ENCODE peak calls at places on chromosomes 12 and 14, in four cellular contexts. R is GM23338, Z is breast epithelium, B is sigmoid colon. S is an unnamed sample.

GRCh38 chr12:93380480-93381121 is 2.9 kb downstream of the NUDT4 start:
- DNase-seq in B (no peak), Z (no peak), R (peak; percentile 30), S (no peak)

GRCh38 chr14:100864960-100865681 is 38.4 kb downstream of the RTL1 start:
- DNase-seq in B (peak; percentile 33), R (no peak), Z (peak; percentile 15), S (no peak)

GRCh38 chr12:110913119-110914056 is 7.0 kb downstream of the MYL2 start:
- DNase-seq in R (no peak), B (no peak), Z (no peak), S (no peak)

GRCh38 chr12:110234197-110235154 is 46.6 kb upstream of the ATP2A2 start:
- DNase-seq in Z (no peak), R (no peak), B (no peak), S (no peak)

GRCh38 chr14:30291216-30291615 is 267.7 kb upstream of the G2E3 start:
- DNase-seq in B (no peak), Z (no peak), R (no peak), S (no peak)

GRCh38 chr14:44701563-44702263 is 194.6 kb upstream of the FSCB start:
- DNase-seq in R (no peak), B (no peak), Z (no peak), S (no peak)

GRCh38 chr12:28963554-28963953 is 185.5 kb upstream of the FAR2 start:
- DNase-seq in Z (no peak), B (no peak), R (peak; percentile 64), S (no peak)

GRCh38 chr12:94207467-94208432 is 59.4 kb downstream of the PLXNC1 start:
- DNase-seq in Z (no peak), B (no peak), R (no peak), S (no peak)

GRCh38 chr12:113050808-113051207 is 5.7 kb upstream of the DTX1 start:
- DNase-seq in R (no peak), B (no peak), Z (no peak), S (no peak)

GRCh38 chr14:101069666-101070362 is 166.3 kb upstream of the RTL1 start:
- DNase-seq in Z (peak; percentile 36), R (no peak), B (peak; percentile 45), S (peak; percentile 17)

GRCh38 chr12:46264057-46264456 is 4.8 kb downstream of the SLC38A1 start:
- DNase-seq in B (no peak), Z (no peak), R (no peak), S (no peak)

GRCh38 chr14:102055181-102055901 is 31.5 kb downstream of the HSP90AA1 start:
- DNase-seq in Z (no peak), R (peak; percentile 71), B (no peak), S (no peak)

GRCh38 chr14:57290753-57291152 is 22.0 kb downstream of the AP5M1 start:
- DNase-seq in Z (no peak), B (no peak), R (no peak), S (no peak)

GRCh38 chr12:122845041-122845864 is 10.0 kb downstream of the HIP1R start:
- DNase-seq in Z (no peak), B (peak; percentile 74), R (peak; percentile 28), S (no peak)

GRCh38 chr12:124693356-124693755 is 125.9 kb upstream of the NCOR2 start:
- DNase-seq in R (no peak), Z (no peak), B (no peak), S (no peak)

GRCh38 chr14:21768116-21768874 is 94.7 kb upstream of the OR4E1 start:
- DNase-seq in B (no peak), R (peak; percentile 86), Z (no peak), S (no peak)

GRCh38 chr12:123532808-123533649 is 490 bp downstream of the RILPL1 start:
- DNase-seq in B (peak; percentile 75), Z (no peak), R (peak; percentile 76), S (peak; percentile 28)

GRCh38 chr14:73472182-73473114 is 14.1 kb upstream of the NUMB start:
- DNase-seq in Z (no peak), R (peak; percentile 86), B (no peak), S (no peak)

GRCh38 chr12:116955382-116956021 is 44.8 kb downstream of the FBXW8 start:
- DNase-seq in R (peak; percentile 15), B (no peak), Z (no peak), S (peak; percentile 83)

GRCh38 chr14:20454645-20455354 is at the start of the genes APEX1 and OSGEP:
- DNase-seq in Z (peak; percentile 99), R (peak; percentile 100), B (peak; percentile 99), S (peak; percentile 98)

GRCh38 chr14:106790189-106791036 is 1264.0 kb downstream of the TMEM121 start:
- DNase-seq in B (no peak), R (peak; percentile 24), Z (no peak), S (peak; percentile 85)

GRCh38 chr12:78210894-78211302 is 380.2 kb downstream of the NAV3 start:
- DNase-seq in B (no peak), Z (no peak), R (no peak), S (no peak)

GRCh38 chr12:3602488-3602887 is 111.5 kb downstream of the PRMT8 start:
- DNase-seq in Z (no peak), B (no peak), R (no peak), S (no peak)
- H3K4me1 ChIP-seq in Z (peaks cover 7% of the 10 kb centered on the region), B (peaks cover 32% of the 10 kb centered on the region), R (peaks cover 41% of the 10 kb centered on the region), S (peaks cover 12% of the 10 kb centered on the region)

DNA sequence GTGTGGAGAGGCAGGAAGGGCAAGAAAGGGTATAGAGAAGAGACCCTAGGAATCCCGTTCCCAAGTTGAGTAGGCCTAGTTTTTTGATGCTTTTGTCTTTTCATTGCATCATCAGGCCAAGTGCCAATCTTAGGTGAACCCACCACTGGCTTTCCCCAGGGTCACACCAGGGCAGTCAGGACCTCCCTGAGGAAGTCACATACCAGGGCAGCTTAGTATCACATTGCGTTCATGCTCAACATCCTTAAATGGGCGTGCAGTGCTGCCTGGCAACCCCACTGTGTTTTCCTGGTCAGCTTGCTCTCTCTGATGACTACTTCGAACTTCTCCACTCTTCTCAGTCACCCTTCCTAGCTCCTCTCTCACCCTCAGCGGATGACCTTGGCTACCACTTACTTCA is 9.0 kb downstream of the ASIC1 start:
- DNase-seq in Z (no peak), R (peak; percentile 79), B (peak; percentile 79), S (no peak)
- TF ChIP-seq POLR2AphosphoS5 in Z (no peak), R (no peak), B (no peak), S (peak; percentile 4)

GRCh38 chr12:67826148-67826547 is 163.1 kb upstream of the IFNG-AS1 start:
- DNase-seq in B (no peak), R (no peak), Z (no peak), S (no peak)

GRCh38 chr12:67826946-67827719 is 162.1 kb upstream of the IFNG-AS1 start:
- DNase-seq in R (no peak), B (no peak), Z (no peak), S (no peak)

GRCh38 chr12:67832155-67832554 is 157.1 kb upstream of the IFNG-AS1 start:
- DNase-seq in Z (no peak), B (no peak), R (no peak), S (no peak)

GRCh38 chr12:67829873-67830272 is 159.4 kb upstream of the IFNG-AS1 start:
- DNase-seq in Z (no peak), R (no peak), B (no peak), S (no peak)

DNA sequence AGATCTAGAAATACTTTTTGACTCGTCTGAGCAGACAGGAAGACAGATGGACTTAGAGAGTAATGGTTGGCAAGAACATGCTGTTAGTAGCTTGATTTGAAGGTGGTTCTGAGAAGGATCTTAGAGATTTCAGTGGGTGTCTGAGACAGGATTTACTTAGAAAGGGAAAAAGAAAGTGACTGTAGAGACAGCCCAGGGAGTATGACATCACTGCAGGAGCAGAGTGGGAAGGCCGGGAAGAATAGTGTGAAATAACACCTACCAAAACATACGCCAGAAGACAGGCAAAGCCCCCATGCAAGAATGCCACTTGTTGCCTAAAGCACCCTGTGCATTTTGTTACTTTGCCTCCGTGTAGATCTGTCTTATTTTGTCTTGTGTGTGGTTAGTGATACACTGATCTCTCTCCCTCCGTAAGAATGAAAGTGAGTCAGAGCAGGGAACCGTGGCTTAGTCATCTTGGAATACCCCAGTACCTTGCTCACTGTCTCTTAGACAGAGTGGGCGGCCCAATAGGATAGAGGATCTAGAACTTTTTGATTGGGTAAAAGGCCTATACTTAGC is 161.3 kb upstream of the IFNG-AS1 start:
- DNase-seq in Z (no peak), B (peak; percentile 73), R (no peak), S (no peak)
- H3K4me3 ChIP-seq in Z (peak overlapping the region; percentile 64), B (peak overlapping the region; percentile 34), R (no peak overlapping the region), S (peak overlapping the region; percentile 30)

DNA sequence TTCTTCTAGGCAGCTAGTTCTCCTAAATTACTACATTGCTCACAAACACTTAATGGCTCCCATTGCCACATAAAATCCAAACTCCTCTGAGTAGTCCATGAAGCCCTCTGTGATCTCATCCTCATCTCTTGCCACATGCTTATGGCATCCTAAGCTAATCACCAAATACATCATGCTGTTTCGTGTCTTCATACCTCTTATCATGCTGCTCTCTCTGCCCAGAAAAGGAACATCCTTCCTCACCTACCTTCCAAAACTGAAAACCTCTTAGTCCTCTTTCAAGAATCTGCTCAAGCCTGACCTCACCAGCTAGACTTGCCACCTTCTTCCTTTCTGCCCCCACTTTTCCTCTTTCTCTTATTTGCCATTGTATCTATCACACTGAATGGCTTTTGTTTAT is 108.5 kb downstream of the DUSP6 start:
- DNase-seq in Z (no peak), B (no peak), R (no peak), S (no peak)
- H3K4me1 ChIP-seq in Z (peaks cover 3% of the 10 kb centered on the region), B (peaks cover 19% of the 10 kb centered on the region), R (peaks cover 48% of the 10 kb centered on the region), S (peaks cover 4% of the 10 kb centered on the region)

GRCh38 chr14:58297412-58297761 is 968 bp upstream of the ARID4A start:
- DNase-seq in Z (no peak), R (peak; percentile 55), B (no peak), S (peak; percentile 33)

GRCh38 chr14:58298880-58299664 is 717 bp downstream of the ARID4A start:
- DNase-seq in B (peak; percentile 72), Z (no peak), R (peak; percentile 53), S (peak; percentile 30)

GRCh38 chr14:58296731-58297130 is 1.6 kb upstream of the ARID4A start:
- DNase-seq in B (no peak), R (no peak), Z (no peak), S (no peak)

GRCh38 chr14:58298477-58298879 is at the start of gene ARID4A:
- DNase-seq in Z (peak; percentile 83), B (peak; percentile 98), R (no peak), S (peak; percentile 87)

DNA sequence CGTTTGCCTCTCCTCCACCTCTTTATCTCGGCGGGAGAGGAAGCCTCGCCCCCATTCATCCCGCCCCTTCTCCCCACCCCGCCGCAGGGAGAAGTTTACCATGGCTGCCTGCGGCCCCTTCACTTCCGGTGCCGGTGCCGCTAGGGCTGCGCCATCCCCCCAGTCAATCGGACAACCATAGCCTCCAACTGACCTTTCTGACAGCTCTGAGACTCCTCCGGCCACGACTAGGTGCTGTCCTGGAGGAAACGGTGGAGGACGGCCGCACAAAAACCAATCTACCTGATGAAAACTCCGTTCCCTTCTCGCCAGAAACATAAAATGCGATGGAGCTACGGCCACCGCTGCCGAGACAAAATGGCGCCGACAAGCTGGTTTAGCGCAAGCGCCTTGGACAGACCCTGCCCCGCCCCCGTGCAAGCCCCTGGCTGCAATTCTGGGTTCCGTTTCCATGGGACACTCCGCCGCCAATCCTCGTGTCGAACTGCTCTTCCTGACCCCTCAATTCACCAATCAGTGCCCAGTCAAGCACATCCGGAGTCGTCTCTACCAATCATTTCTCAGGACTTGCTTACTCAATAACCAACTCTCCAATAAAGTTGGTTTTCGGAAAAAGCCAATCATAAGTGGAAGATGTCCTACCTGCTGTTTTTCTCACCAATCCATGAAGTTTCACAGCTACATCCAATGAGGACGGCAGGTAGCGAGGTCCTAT is 436 bp upstream of the ARID4A start:
- DNase-seq in R (peak; percentile 100), Z (peak; percentile 98), B (peak; percentile 99), S (peak; percentile 98)
- TF ChIP-seq POLR2AphosphoS5 in R (peak; percentile 70), Z (peak; percentile 89), B (peak; percentile 79), S (peak; percentile 1)

GRCh38 chr12:62862259-62862881 is 72.6 kb downstream of the PPM1H start:
- DNase-seq in B (no peak), Z (no peak), R (no peak), S (no peak)
- H3K4me3 ChIP-seq in B (no peak overlapping the region), Z (no peak overlapping the region), R (no peak overlapping the region), S (no peak overlapping the region)

S was measured in stomach.